ENCODE peak calls at places on chromosomes 16 and 17, in seven cellular contexts. M, R, O, X, Q, S and I are unnamed samples.

GRCh38 chr16:25585526-25585925 is 106.2 kb upstream of the HS3ST4 start:
- DNase-seq in X (no peak), Q (no peak), R (no peak), M (no peak), O (no peak), S (no peak), I (no peak)

GRCh38 chr16:89412811-89413210 is 77.5 kb downstream of the ANKRD11 start:
- DNase-seq in S (no peak), R (no peak), O (no peak), X (peak; percentile 68), Q (peak; percentile 35), M (no peak), I (no peak)

GRCh38 chr17:41620583-41621434 is 3.6 kb downstream of the KRT17 start:
- DNase-seq in Q (peak; percentile 25), M (no peak), S (peak; percentile 48), X (no peak), R (no peak), O (peak; percentile 19), I (no peak)

GRCh38 chr17:3037259-3037658 is 26.1 kb downstream of the OR1D5 start:
- DNase-seq in Q (no peak), S (no peak), O (no peak), X (no peak), M (no peak), R (no peak), I (peak; percentile 9)

GRCh38 chr17:37642706-37643105 is 540 bp downstream of the DDX52 start:
- DNase-seq in Q (peak; percentile 61), R (no peak), M (no peak), O (peak; percentile 40), X (no peak), S (no peak), I (no peak)

GRCh38 chr17:58120195-58120822 is 27.9 kb upstream of the OR4D1 start:
- DNase-seq in R (peak; percentile 12), Q (peak; percentile 76), M (peak; percentile 24), S (no peak), O (peak; percentile 54), X (peak; percentile 49), I (no peak)

GRCh38 chr17:82848022-82848592 is 8.3 kb upstream of the ZNF750 start:
- DNase-seq in O (peak; percentile 76), R (peak; percentile 69), Q (peak; percentile 90), X (no peak), S (peak; percentile 89), M (peak; percentile 23), I (no peak)

GRCh38 chr16:82587289-82587688 is 39.5 kb upstream of the CDH13 start:
- DNase-seq in S (no peak), M (no peak), Q (no peak), O (no peak), R (no peak), X (no peak), I (no peak)

GRCh38 chr16:9115277-9115676 is 23.8 kb downstream of the HAPSTR1 start:
- DNase-seq in O (peak; percentile 75), Q (no peak), M (no peak), S (no peak), R (no peak), X (no peak), I (no peak)

GRCh38 chr17:15262291-15263205 is 2.6 kb downstream of the PMP22 start:
- DNase-seq in X (peak; percentile 80), M (peak; percentile 93), Q (peak; percentile 82), S (peak; percentile 87), O (peak; percentile 89), R (peak; percentile 91), I (peak; percentile 87)

GRCh38 chr17:70158180-70158579 is 11.2 kb upstream of the KCNJ2 start:
- DNase-seq in R (no peak), X (no peak), Q (peak; percentile 46), O (no peak), S (no peak), M (no peak), I (no peak)

GRCh38 chr16:68711421-68712139 is 25.5 kb upstream of the CDH1 start:
- DNase-seq in R (no peak), M (no peak), O (no peak), S (no peak), Q (no peak), X (peak; percentile 3), I (no peak)

GRCh38 chr17:51407576-51407975 is 147.2 kb downstream of the UTP18 start:
- DNase-seq in M (no peak), S (no peak), X (no peak), R (no peak), O (no peak), Q (no peak), I (no peak)

GRCh38 chr16:28291651-28292626 is at the start of gene SBK1:
- DNase-seq in S (peak; percentile 89), R (peak; percentile 61), O (peak; percentile 64), Q (peak; percentile 56), X (peak; percentile 98), M (peak; percentile 63), I (peak; percentile 62)

GRCh38 chr17:41625602-41626001 is 1.2 kb upstream of the KRT17 start:
- DNase-seq in O (peak; percentile 56), R (no peak), S (peak; percentile 55), X (no peak), M (no peak), Q (no peak), I (peak; percentile 31)

GRCh38 chr16:82092711-82093110 is 57.7 kb downstream of the HSD17B2 start:
- DNase-seq in R (no peak), S (no peak), M (no peak), Q (no peak), O (peak; percentile 43), X (no peak), I (no peak)

GRCh38 chr17:61398721-61399130 is 917 bp upstream of the TBX2 start:
- DNase-seq in Q (no peak), S (no peak), R (no peak), O (no peak), X (no peak), M (no peak), I (no peak)

GRCh38 chr17:68288375-68288774 is 2.6 kb downstream of the SLC16A6 start:
- DNase-seq in X (no peak), O (no peak), R (no peak), M (no peak), S (no peak), Q (peak; percentile 37), I (no peak)

GRCh38 chr17:74325743-74326379 is at the start of gene KIF19:
- DNase-seq in S (peak; percentile 75), R (no peak), M (no peak), O (peak; percentile 17), X (peak; percentile 94), Q (no peak), I (peak; percentile 53)

GRCh38 chr16:5054876-5055865 is 10.6 kb downstream of the C16orf89 start:
- DNase-seq in M (no peak), R (no peak), X (peak; percentile 5), S (peak; percentile 34), Q (no peak), O (no peak), I (no peak)

GRCh38 chr17:48012151-48012520 is 25.5 kb downstream of the COPZ2 start:
- DNase-seq in Q (peak; percentile 37), M (no peak), X (peak; percentile 91), O (no peak), S (peak; percentile 73), R (no peak), I (peak; percentile 53)
- TF ChIP-seq CTCF in Q (no peak), M (no peak), X (peak; percentile 3), O (no peak), S (no peak), R (no peak), I (no peak)

GRCh38 chr17:43906951-43907424 is 348 bp downstream of the MPP2 start:
- DNase-seq in M (no peak), O (no peak), X (no peak), S (no peak), R (peak; percentile 15), Q (no peak), I (peak; percentile 27)
- H3K4me3 ChIP-seq in M (peak overlapping the region; percentile 93), O (peak overlapping the region; percentile 78), X (peak overlapping the region; percentile 8), S (peak overlapping the region; percentile 54), R (peak overlapping the region; percentile 57), Q (peak overlapping the region; percentile 71), I (peak overlapping the region; percentile 92)

GRCh38 chr17:45290269-45290765 is 26.5 kb downstream of the MAP3K14 start:
- DNase-seq in Q (no peak), M (no peak), O (no peak), S (no peak), X (no peak), R (no peak), I (peak; percentile 37)
- TF ChIP-seq CTCF in Q (no peak), M (no peak), O (no peak), S (no peak), X (no peak), R (no peak), I (no peak)

GRCh38 chr16:62664566-62664965 is 628.3 kb upstream of the CDH8 start:
- DNase-seq in M (no peak), O (no peak), Q (no peak), R (no peak), X (no peak), S (no peak), I (no peak)
- H3K4me3 ChIP-seq in M (no peak overlapping the region), O (no peak overlapping the region), Q (no peak overlapping the region), R (no peak overlapping the region), X (no peak overlapping the region), S (no peak overlapping the region), I (no peak overlapping the region)

GRCh38 chr16:53216798-53217197 is 162.0 kb downstream of the CHD9 start:
- DNase-seq in S (no peak), R (no peak), Q (no peak), O (no peak), M (no peak), X (no peak), I (no peak)

GRCh38 chr16:53219795-53220194 is 165.0 kb downstream of the CHD9 start:
- DNase-seq in S (no peak), Q (peak; percentile 49), R (no peak), M (no peak), O (no peak), X (no peak), I (no peak)

GRCh38 chr16:53224932-53225533 is 170.2 kb downstream of the CHD9 start:
- DNase-seq in O (peak; percentile 41), S (no peak), Q (no peak), X (peak; percentile 15), M (no peak), R (no peak), I (no peak)

GRCh38 chr16:53220585-53220984 is 165.8 kb downstream of the CHD9 start:
- DNase-seq in O (peak; percentile 53), M (no peak), R (no peak), X (peak; percentile 20), Q (peak; percentile 82), S (no peak), I (no peak)
- TF ChIP-seq CTCF in O (peak; percentile 23), M (peak; percentile 10), R (no peak), X (peak; percentile 51), Q (peak; percentile 63), S (peak; percentile 16), I (no peak)

DNA sequence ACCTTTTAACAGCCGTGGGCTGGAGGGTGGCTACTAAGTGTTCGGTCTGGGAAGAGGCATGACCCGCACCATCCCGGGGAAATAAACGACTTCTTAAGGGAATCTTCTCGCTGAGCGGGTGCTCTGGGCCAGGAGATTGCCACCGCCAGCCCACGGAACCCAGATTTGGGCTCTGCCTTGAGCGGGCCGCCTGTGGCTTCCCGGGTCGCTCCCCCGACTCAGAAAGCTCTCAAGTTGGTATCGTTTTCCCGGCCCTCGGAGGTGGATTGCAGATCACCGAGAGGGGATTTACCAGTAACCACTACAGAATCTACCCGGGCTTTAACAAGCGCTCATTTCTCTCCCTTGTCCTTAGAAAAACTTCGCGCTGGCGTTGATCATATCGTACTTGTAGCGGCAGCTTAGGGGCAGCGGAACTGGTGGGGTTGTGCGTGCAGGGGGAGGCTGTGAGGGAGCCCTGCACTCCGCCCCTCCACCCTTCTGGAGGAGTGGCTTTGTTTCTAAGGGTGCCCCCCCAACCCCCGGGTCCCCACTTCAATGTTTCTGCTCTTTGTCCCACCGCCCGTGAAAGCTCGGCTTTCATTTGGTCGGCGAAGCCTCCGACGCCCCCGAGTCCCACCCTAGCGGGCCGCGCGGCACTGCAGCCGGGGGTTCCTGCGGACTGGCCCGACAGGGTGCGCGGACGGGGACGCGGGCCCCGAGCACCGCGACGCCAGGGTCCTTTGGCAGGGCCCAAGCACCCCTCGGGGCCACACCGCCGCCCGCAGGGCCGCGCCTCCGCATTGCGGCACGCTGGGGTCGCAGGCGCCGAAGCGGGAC is 3.6 kb upstream of the CBX4 start:
- DNase-seq in X (no peak), O (no peak), S (no peak), M (no peak), R (peak; percentile 63), Q (no peak), I (no peak)
- H3K4me3 ChIP-seq in X (no peak overlapping the region), O (peak overlapping the region; percentile 60), S (peak overlapping the region; percentile 64), M (peak overlapping the region; percentile 59), R (peak overlapping the region; percentile 46), Q (peak overlapping the region; percentile 56), I (peak overlapping the region; percentile 61)